ENCODE peak calls at places on chromosome 15, in eight cellular contexts. P, I, R, Q, L, T, M and W are unnamed samples.

GRCh38 chr15:79673416-79674123 is 223.2 kb downstream of the MTHFS start:
- DNase-seq in T (no peak), R (no peak), P (no peak), Q (no peak), L (no peak), I (no peak), M (no peak), W (no peak)

GRCh38 chr15:66848116-66848515 is 146.1 kb downstream of the SMAD6 start:
- DNase-seq in M (no peak), R (no peak), T (no peak), I (no peak), Q (no peak), L (no peak), P (no peak), W (no peak)

GRCh38 chr15:89566141-89566540 is 9.1 kb upstream of the TICRR start:
- DNase-seq in M (no peak), R (no peak), L (no peak), Q (no peak), I (no peak), P (no peak), T (no peak), W (no peak)

GRCh38 chr15:54839379-54839778 is 357.4 kb downstream of the RSL24D1 start:
- DNase-seq in T (no peak), M (no peak), P (no peak), R (no peak), I (no peak), L (no peak), Q (no peak), W (no peak)

GRCh38 chr15:31255732-31256384 is 70.8 kb upstream of the KLF13 start:
- DNase-seq in I (no peak), P (no peak), L (no peak), R (no peak), M (no peak), T (no peak), Q (peak; percentile 55), W (no peak)

GRCh38 chr15:62909257-62909656 is 133.3 kb upstream of the TPM1 start:
- DNase-seq in I (no peak), R (no peak), P (no peak), T (no peak), L (no peak), Q (no peak), M (no peak), W (no peak)

GRCh38 chr15:69154026-69154425 is 6.4 kb upstream of the GLCE start:
- DNase-seq in P (no peak), M (no peak), T (no peak), L (no peak), Q (no peak), R (no peak), I (no peak), W (no peak)

GRCh38 chr15:34809186-34809585 is 13.8 kb upstream of the ACTC1 start:
- DNase-seq in Q (no peak), L (no peak), I (no peak), R (no peak), T (no peak), M (no peak), P (no peak), W (no peak)

GRCh38 chr15:51793521-51793920 is 35.9 kb upstream of the TMOD3 start:
- DNase-seq in L (no peak), I (no peak), R (no peak), T (peak; percentile 66), Q (no peak), P (no peak), M (peak; percentile 32), W (no peak)